ENCODE peak calls at places on chromosomes 16 and 17, in four cellular contexts. E, U, D and S are unnamed samples.

GRCh38 chr16:10876799-10877341 is at the start of gene CIITA:
- DNase-seq in E (peak), U (peak), D (no peak), S (peak)

GRCh38 chr16:7914738-7915137 is 582.1 kb downstream of the RBFOX1 start:
- DNase-seq in E (no peak), U (no peak), D (no peak), S (no peak)

GRCh38 chr17:12136243-12136642 is 115.6 kb downstream of the MAP2K4 start:
- DNase-seq in E (no peak), U (no peak), D (no peak), S (no peak)

GRCh38 chr17:28252436-28252835 is 66.6 kb upstream of the TMEM97 start:
- DNase-seq in E (peak), U (no peak), D (no peak), S (no peak)

GRCh38 chr16:77238593-77238992 is 39.4 kb downstream of the SYCE1L start:
- DNase-seq in E (no peak), U (no peak), D (no peak), S (no peak)

GRCh38 chr17:63442549-63443035 is 3.5 kb downstream of the CYB561 start:
- DNase-seq in E (no peak), U (no peak), D (peak), S (peak)

GRCh38 chr16:11251525-11252481 is 4.2 kb downstream of the SOCS1 start:
- DNase-seq in E (no peak), U (peak), D (no peak), S (peak)

GRCh38 chr16:23753908-23754593 is 775 bp upstream of the CHP2 start:
- DNase-seq in E (no peak), U (no peak), D (no peak), S (no peak)

GRCh38 chr17:45302649-45303173 is 14.1 kb downstream of the MAP3K14 start:
- DNase-seq in E (no peak), U (no peak), D (no peak), S (no peak)

GRCh38 chr16:2033057-2033911 is 6.6 kb downstream of the NHERF2 start:
- DNase-seq in E (peak), U (peak), D (peak), S (no peak)

GRCh38 chr16:67528870-67529638 is 425 bp downstream of the RIPOR1 start:
- DNase-seq in E (no peak), U (peak), D (peak), S (peak)

GRCh38 chr17:50721194-50722010 is 2.0 kb downstream of the LUC7L3 start:
- DNase-seq in E (no peak), U (no peak), D (no peak), S (peak)

GRCh38 chr16:27838536-27839175 is 224.9 kb downstream of the GSG1L start:
- DNase-seq in E (peak), U (no peak), D (no peak), S (no peak)

GRCh38 chr16:54063374-54063773 is 223.2 kb downstream of the IRX3 start:
- DNase-seq in E (no peak), U (no peak), D (no peak), S (no peak)
- TF ChIP-seq POLR2A in E (no peak), U (no peak), D (no peak), S (no peak)

GRCh38 chr17:19002805-19003542 is 1.6 kb downstream of the FAM83G start:
- DNase-seq in E (peak), U (no peak), D (no peak), S (no peak)
- TF ChIP-seq POLR2A in E (no peak), U (no peak), D (no peak), S (no peak)

GRCh38 chr16:75555213-75555706 is 792 bp downstream of the TMEM231 start:
- DNase-seq in E (peak), U (peak), D (peak), S (peak)
- TF ChIP-seq POLR2A in E (peak), U (no peak), D (peak), S (peak)

GRCh38 chr17:7018331-7018964 is 4.4 kb upstream of the BCL6B start:
- DNase-seq in E (no peak), U (no peak), D (no peak), S (no peak)
- TF ChIP-seq POLR2A in E (no peak), U (no peak), D (no peak), S (no peak)

DNA sequence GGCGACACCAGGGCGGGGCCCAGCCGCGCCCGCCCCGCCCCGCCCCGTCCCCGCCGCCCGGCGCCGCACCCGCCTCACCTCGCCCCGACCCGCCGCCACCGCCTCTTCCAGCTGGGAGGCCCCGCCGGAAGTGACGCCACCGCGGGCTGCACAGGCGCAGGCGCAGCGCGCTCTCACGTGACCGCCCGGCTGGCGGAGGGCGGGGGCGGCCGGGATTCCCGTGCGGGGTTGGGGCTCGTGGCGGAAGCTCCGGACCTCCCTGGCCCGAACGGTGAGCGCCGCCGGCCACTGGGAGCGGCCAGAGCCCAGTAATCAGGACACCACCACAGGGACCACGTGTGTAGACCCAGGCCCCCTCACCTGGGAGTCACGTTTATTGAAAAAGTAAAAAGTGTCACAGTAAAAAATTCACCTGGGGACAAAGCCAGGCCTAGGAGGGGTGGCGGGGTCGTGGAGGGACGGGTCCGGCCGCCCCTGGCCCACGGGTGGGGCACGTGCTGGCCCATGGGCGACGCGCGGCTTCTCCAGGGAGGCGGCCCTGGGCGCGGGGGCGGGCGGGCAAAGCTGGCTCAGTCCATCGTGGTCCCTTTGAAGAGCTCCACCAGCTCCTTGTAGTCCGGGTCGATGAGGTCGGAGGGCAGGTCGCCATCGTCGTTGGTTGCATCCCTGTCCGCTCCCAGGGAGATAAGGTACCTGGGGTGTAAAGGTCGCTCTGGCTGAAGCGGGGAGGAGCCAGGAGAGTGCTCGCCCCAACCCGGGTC is at the start of gene MCRIP1:
- DNase-seq in E (peak), U (peak), D (peak), S (peak)
- TF ChIP-seq POLR2A in E (peak), U (peak), D (peak), S (peak)

GRCh38 chr17:19533036-19533717 is 477 bp upstream of the SLC47A1 start:
- DNase-seq in E (no peak), U (peak), D (no peak), S (no peak)

GRCh38 chr17:19531780-19532501 is 1.7 kb upstream of the SLC47A1 start:
- DNase-seq in E (no peak), U (no peak), D (no peak), S (no peak)

GRCh38 chr17:19534562-19535149 is 1.0 kb downstream of the SLC47A1 start:
- DNase-seq in E (no peak), U (no peak), D (no peak), S (no peak)

GRCh38 chr17:19537116-19537515 is 3.5 kb downstream of the SLC47A1 start:
- DNase-seq in E (no peak), U (no peak), D (no peak), S (no peak)

GRCh38 chr17:19533718-19534561 is at the start of gene SLC47A1:
- DNase-seq in E (no peak), U (peak), D (peak), S (no peak)
- TF ChIP-seq POLR2A in E (no peak), U (peak), D (peak), S (no peak)

GRCh38 chr17:61000911-61001310 is 323.3 kb downstream of the BCAS3 start:
- DNase-seq in E (no peak), U (no peak), D (peak), S (no peak)
- TF ChIP-seq POLR2A in E (no peak), U (no peak), D (no peak), S (no peak)

GRCh38 chr17:40547079-40547784 is 18.0 kb downstream of the CCR7 start:
- DNase-seq in E (no peak), U (peak), D (no peak), S (no peak)

GRCh38 chr17:40548491-40548981 is 16.7 kb downstream of the CCR7 start:
- DNase-seq in E (no peak), U (no peak), D (no peak), S (no peak)

GRCh38 chr17:40550608-40551007 is 14.7 kb downstream of the CCR7 start:
- DNase-seq in E (no peak), U (no peak), D (peak), S (no peak)

GRCh38 chr17:40547785-40548478 is 17.3 kb downstream of the CCR7 start:
- DNase-seq in E (no peak), U (no peak), D (no peak), S (no peak)

DNA sequence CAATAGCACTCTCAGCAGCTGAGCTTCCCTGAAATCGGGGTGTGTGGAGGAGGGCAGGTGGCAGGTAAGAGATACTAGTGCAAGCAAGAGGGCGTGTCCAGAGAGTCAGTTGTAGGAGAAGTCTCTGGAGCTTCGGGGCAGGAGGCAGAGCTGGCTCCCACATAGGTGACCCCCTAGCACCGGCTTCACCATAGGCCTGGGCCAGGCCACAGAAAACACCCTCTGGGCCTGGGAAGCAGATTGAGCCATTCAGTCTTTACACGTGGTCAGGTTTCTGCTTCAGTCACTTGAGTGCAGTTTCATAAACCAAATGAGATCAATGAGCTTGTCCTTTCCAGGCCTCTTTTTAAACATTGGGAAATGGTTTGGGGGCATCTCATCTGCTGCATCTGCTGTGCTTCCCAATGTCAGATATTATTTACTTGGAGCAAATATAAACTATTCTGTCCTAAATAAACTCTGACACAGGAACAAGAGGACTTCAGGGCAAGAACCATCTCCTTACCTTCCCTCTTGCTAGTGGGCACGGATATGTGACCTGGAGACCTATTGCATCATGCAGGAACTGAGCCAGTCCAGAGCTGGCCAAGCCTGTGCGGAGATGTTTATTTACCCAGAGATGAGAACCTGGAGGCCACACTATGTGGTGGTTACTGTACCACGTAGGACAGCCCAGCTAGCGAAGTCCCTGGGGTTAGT is 16.1 kb downstream of the CCR7 start:
- DNase-seq in E (no peak), U (peak), D (peak), S (no peak)
- TF ChIP-seq POLR2A in E (no peak), U (peak), D (no peak), S (no peak)

DNA sequence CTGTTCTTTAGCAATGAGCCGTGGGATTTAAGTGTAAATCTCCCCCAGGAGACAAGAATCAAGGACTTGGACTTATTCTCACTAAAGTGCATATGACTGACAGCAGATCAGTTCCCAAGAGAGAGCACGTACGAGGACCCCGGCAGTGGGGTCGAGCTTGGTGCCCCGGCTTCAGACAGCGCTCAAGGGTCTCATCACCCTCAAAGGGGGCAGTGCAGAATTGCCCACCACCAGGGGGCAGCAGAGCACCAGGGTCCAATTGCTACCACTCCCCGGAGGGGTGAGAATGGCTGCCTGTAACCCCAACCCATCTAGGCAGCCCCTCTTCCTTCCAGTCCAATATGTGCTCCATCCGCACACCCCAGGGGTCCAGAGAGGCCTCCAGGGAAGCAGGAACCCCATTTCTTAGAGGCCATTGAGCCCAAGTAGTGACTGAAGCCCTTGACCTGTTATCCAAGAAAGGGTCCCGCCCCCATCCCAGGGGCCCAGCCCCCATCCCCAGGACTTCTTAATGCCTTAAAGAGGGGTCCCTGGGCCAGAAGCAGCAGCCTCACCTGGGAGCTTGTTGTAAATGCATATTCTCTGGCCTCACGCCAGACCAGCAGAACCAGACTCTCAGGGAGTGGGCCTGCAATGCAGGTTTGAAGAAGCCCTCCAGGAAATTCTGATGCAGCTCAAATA is 86.1 kb downstream of the ZDHHC7 start:
- DNase-seq in E (no peak), U (peak), D (peak), S (peak)
- TF ChIP-seq POLR2A in E (no peak), U (no peak), D (no peak), S (no peak)

GRCh38 chr17:81309140-81309858 is 14.2 kb upstream of the SLC38A10 start:
- DNase-seq in E (peak), U (peak), D (peak), S (peak)
- TF ChIP-seq POLR2A in E (peak), U (peak), D (peak), S (no peak)